ENCODE peak calls at places on chromosomes 4 and X, in four cellular contexts. A, Q, U and E are unnamed samples.

GRCh38 chrX:119004920-119005524 is 30.6 kb downstream of the LONRF3 start:
- DNase-seq in U (peak; percentile 87), A (peak; percentile 43), Q (peak; percentile 67), E (peak; percentile 32)

GRCh38 chr4:11469900-11470708 is 41.4 kb upstream of the HS3ST1 start:
- DNase-seq in A (no peak), U (peak; percentile 46), Q (no peak), E (no peak)

GRCh38 chrX:84724576-84724975 is 222.3 kb upstream of the HDX start:
- DNase-seq in Q (no peak), A (no peak), U (no peak), E (no peak)

GRCh38 chr4:13642163-13642562 is 14.6 kb upstream of the BOD1L1 start:
- DNase-seq in Q (no peak), U (no peak), A (no peak), E (no peak)

GRCh38 chr4:56655627-56656345 is 25.3 kb downstream of the HOPX start:
- DNase-seq in A (peak; percentile 31), U (no peak), Q (peak; percentile 20), E (peak; percentile 14)

GRCh38 chr4:156931267-156931666 is 40.3 kb downstream of the PDGFC start:
- DNase-seq in U (no peak), Q (no peak), A (peak; percentile 26), E (peak; percentile 6)

GRCh38 chr4:337932-338758 is 531 bp downstream of the ZNF141 start:
- DNase-seq in Q (peak; percentile 71), U (no peak), A (peak; percentile 70), E (no peak)

GRCh38 chr4:4376074-4376473 is 10.8 kb upstream of the NSG1 start:
- DNase-seq in A (no peak), U (no peak), Q (no peak), E (no peak)

GRCh38 chrX:42276982-42277690 is 353.8 kb upstream of the CASK start:
- DNase-seq in Q (no peak), U (no peak), A (peak; percentile 7), E (no peak)

GRCh38 chr4:172553216-172553615 is 615.4 kb upstream of the GALNT7 start:
- DNase-seq in Q (no peak), A (no peak), U (no peak), E (no peak)

GRCh38 chr4:111268769-111269414 is 646.0 kb upstream of the PITX2 start:
- DNase-seq in A (no peak), U (no peak), Q (no peak), E (no peak)

GRCh38 chr4:169620846-169621228 is 459 bp downstream of the CLCN3 start:
- DNase-seq in A (peak; percentile 57), Q (no peak), U (peak; percentile 68), E (peak; percentile 48)

GRCh38 chr4:151455212-151455611 is 46.2 kb downstream of the FHIP1A start:
- DNase-seq in Q (no peak), U (peak; percentile 49), A (no peak), E (peak; percentile 57)

GRCh38 chrX:38804481-38805293 is 3.4 kb downstream of the MID1IP1 start:
- DNase-seq in U (peak; percentile 56), A (peak; percentile 32), Q (peak; percentile 49), E (peak; percentile 21)

GRCh38 chr4:142411993-142412392 is 434.1 kb downstream of the INPP4B start:
- DNase-seq in U (no peak), Q (no peak), A (no peak), E (no peak)

GRCh38 chr4:8403981-8404380 is 36.5 kb downstream of the ACOX3 start:
- DNase-seq in U (no peak), A (no peak), Q (no peak), E (no peak)

GRCh38 chr4:70737006-70737405 is 15.2 kb downstream of the RUFY3 start:
- DNase-seq in U (no peak), A (no peak), Q (no peak), E (no peak)

GRCh38 chrX:49077941-49078340 is 1.7 kb downstream of the WDR45 start:
- DNase-seq in U (no peak), A (no peak), Q (no peak), E (no peak)

GRCh38 chr4:30856795-30857564 is 136.8 kb downstream of the PCDH7 start:
- DNase-seq in A (no peak), U (no peak), Q (no peak), E (no peak)

GRCh38 chrX:71637848-71638247 is 19.5 kb upstream of the CXCR3 start:
- DNase-seq in Q (no peak), A (no peak), U (no peak), E (no peak)

GRCh38 chrX:101685923-101686322 is 26.3 kb upstream of the ARMCX2 start:
- DNase-seq in Q (no peak), U (peak; percentile 59), A (no peak), E (no peak)

GRCh38 chrX:40543661-40544328 is 37.0 kb upstream of the ATP6AP2 start:
- DNase-seq in U (no peak), A (peak; percentile 84), Q (no peak), E (peak; percentile 50)

GRCh38 chrX:7027071-7027470 is 120.4 kb upstream of the STS start:
- DNase-seq in A (no peak), U (no peak), Q (no peak), E (peak; percentile 7)

GRCh38 chr4:62455871-62456270 is 1255.7 kb downstream of the ADGRL3 start:
- DNase-seq in A (no peak), Q (no peak), U (no peak), E (no peak)

GRCh38 chr4:126727461-126727860 is 905.3 kb upstream of the INTU start:
- DNase-seq in A (no peak), Q (no peak), U (no peak), E (no peak)

GRCh38 chr4:130563185-130563890 is 1467.4 kb downstream of the C4orf33 start:
- DNase-seq in U (peak; percentile 88), A (peak; percentile 77), Q (peak; percentile 11), E (peak; percentile 24)

GRCh38 chr4:97238956-97239698 is 904.1 kb downstream of the STPG2 start:
- DNase-seq in U (no peak), A (no peak), Q (no peak), E (no peak)

GRCh38 chr4:186297013-186297645 is 31.1 kb downstream of the F11 start:
- DNase-seq in Q (no peak), A (peak; percentile 73), U (no peak), E (peak; percentile 64)

GRCh38 chr4:155666701-155667537 is at the start of gene GUCY1A1:
- DNase-seq in A (peak; percentile 65), Q (peak; percentile 20), U (peak; percentile 83), E (peak; percentile 43)

GRCh38 chrX:123835661-123836371 is 24.0 kb upstream of the XIAP start:
- DNase-seq in U (no peak), Q (no peak), A (peak; percentile 20), E (peak; percentile 51)

GRCh38 chrX:68666580-68666979 is 19.1 kb downstream of the STARD8 start:
- DNase-seq in A (no peak), Q (no peak), U (no peak), E (no peak)

GRCh38 chr4:88527787-88528186 is 4.2 kb upstream of the PYURF start:
- DNase-seq in A (no peak), U (no peak), Q (no peak), E (no peak)

GRCh38 chr4:164424852-164425251 is 329.1 kb upstream of the SMIM31 start:
- DNase-seq in Q (no peak), U (no peak), A (no peak), E (no peak)

GRCh38 chrX:97310373-97310772 is 426.7 kb downstream of the RPA4 start:
- DNase-seq in A (no peak), Q (no peak), U (peak; percentile 70), E (no peak)

GRCh38 chr4:151484396-151485102 is 75.6 kb downstream of the FHIP1A start:
- DNase-seq in Q (no peak), U (peak; percentile 68), A (peak; percentile 11), E (no peak)

GRCh38 chrX:18997916-18998315 is 14.0 kb upstream of the PHKA2 start:
- DNase-seq in Q (no peak), A (no peak), U (peak; percentile 54), E (no peak)

GRCh38 chrX:11759461-11760311 is 1.6 kb downstream of the MSL3 start:
- DNase-seq in A (peak; percentile 90), Q (peak; percentile 69), U (peak; percentile 88), E (peak; percentile 93)

GRCh38 chr4:189049682-189050081 is 891.0 kb upstream of the FRG1 start:
- DNase-seq in Q (no peak), U (no peak), A (no peak), E (no peak)

GRCh38 chrX:136780738-136781137 is at the start of gene ARHGEF6:
- DNase-seq in U (no peak), A (no peak), Q (no peak), E (peak; percentile 25)
- H3K4me3 ChIP-seq in U (no peak within 1 kb of the TSS), A (no peak within 1 kb of the TSS), Q (peak within 1 kb of the TSS; percentile 13), E (peak within 1 kb of the TSS; percentile 22)

DNA sequence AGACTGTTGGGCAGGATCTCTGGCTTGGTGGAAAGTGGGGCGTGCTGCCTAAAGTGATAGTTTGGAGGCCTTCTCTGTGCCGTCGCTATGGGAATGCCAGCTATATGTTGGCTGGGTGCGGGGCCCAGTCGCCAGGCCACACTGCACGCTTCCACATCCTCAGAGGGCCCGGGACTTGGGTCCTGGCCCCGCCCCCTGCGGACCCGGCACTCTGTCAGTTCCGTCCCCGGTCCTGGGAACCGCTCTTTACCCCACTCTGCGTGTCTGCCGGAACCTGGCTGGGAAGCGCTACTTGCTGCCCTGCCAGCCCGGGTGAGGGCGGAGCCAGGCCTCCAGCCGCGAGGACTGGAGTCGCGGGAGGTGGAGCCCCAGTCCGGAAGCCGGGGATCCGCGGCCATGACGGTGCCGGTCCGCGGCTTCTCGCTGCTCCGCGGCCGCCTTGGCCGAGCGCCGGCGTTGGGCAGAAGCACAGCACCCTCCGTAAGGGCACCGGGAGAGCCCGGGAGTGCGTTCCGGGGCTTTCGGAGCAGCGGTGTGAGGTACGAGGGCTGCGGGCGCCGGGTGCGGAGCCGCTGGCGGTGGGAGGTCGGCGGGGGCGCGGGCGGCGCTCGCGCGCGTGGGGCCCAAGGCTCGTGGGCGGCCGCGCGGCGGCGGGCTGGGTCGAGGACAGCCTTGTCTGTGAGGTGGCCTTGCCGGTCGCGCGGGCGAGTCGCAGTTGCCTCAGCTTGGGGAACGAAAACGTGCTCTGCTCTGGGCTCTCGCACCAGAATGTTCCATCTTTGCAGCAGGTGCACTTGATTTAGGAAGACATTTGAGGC is at the start of gene MTHFD2L:
- DNase-seq in Q (peak; percentile 95), U (peak; percentile 97), A (peak; percentile 97), E (peak; percentile 95)
- H3K27ac ChIP-seq in Q (peak within 1 kb of the TSS; percentile 88), U (peak within 1 kb of the TSS; percentile 81), A (peak within 1 kb of the TSS; percentile 94), E (peak within 1 kb of the TSS; percentile 99)

DNA sequence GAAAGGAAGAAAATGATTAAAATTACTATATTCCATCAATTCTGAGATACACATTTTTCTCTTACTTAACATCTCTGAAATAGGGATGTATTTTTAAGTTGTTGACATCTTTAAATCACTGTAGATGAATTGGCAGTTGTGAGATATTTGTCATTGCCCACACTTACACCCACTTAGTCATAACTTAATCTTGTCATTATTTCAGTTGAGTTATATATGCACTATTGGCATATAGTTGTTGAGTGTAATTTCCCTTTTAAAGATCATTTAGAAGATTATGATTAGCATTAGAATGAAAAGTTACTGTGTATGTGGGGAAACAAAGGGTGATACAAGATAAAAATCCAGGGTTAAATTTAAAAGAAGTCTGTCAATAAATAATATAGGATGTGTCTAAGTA is 2.2 kb downstream of the AIMP1 start:
- DNase-seq in Q (no peak), A (no peak), U (no peak), E (no peak)
- H3K4me3 ChIP-seq in Q (no peak overlapping the region), A (no peak overlapping the region), U (peak overlapping the region; percentile 96), E (no peak overlapping the region)

GRCh38 chr4:124481123-124481522 is 231.4 kb downstream of the ANKRD50 start:
- DNase-seq in U (no peak), A (no peak), Q (no peak), E (no peak)

GRCh38 chr4:124483043-124483906 is 229.3 kb downstream of the ANKRD50 start:
- DNase-seq in U (peak; percentile 85), Q (no peak), A (peak; percentile 47), E (no peak)

GRCh38 chr4:124484940-124485339 is 227.6 kb downstream of the ANKRD50 start:
- DNase-seq in U (no peak), A (no peak), Q (no peak), E (no peak)

GRCh38 chr4:124484008-124484407 is 228.5 kb downstream of the ANKRD50 start:
- DNase-seq in Q (no peak), A (peak; percentile 21), U (no peak), E (no peak)

GRCh38 chr4:124486423-124486822 is 226.1 kb downstream of the ANKRD50 start:
- DNase-seq in U (no peak), A (no peak), Q (no peak), E (no peak)
- H3K27ac ChIP-seq in U (no peak overlapping the region), A (no peak overlapping the region), Q (no peak overlapping the region), E (no peak overlapping the region)